ENCODE peak calls at places on chromosomes 2 and 18, in four cellular contexts. E is GM12865, G is cardiac muscle cell, B is fibroblast of pulmonary artery. D is an unnamed sample.

GRCh38 chr2:64749446-64749845 is 95.7 kb upstream of the SERTAD2 start:
- DNase-seq in E (peak; percentile 20), G (no peak), B (no peak), D (no peak)

GRCh38 chr2:170359466-170359865 is 181.5 kb downstream of the MYO3B start:
- DNase-seq in E (no peak), B (no peak), G (no peak), D (no peak)

GRCh38 chr2:39093208-39093898 is 27.5 kb downstream of the SOS1 start:
- DNase-seq in G (no peak), E (peak; percentile 52), B (no peak), D (no peak)

GRCh38 chr2:201915446-201915845 is 109.1 kb downstream of the CDK15 start:
- DNase-seq in E (peak; percentile 42), G (no peak), B (no peak), D (no peak)

GRCh38 chr18:79778291-79778791 is 19.4 kb upstream of the KCNG2 start:
- DNase-seq in G (no peak), B (no peak), E (no peak), D (no peak)

GRCh38 chr2:154720642-154721041 is 22.1 kb downstream of the KCNJ3 start:
- DNase-seq in B (no peak), G (no peak), E (no peak), D (no peak)

GRCh38 chr2:15640291-15640711 is 48.6 kb downstream of the DDX1 start:
- DNase-seq in G (peak; percentile 83), E (no peak), B (peak; percentile 92), D (peak; percentile 82)

GRCh38 chr2:43098539-43098938 is 127.9 kb downstream of the ZFP36L2 start:
- DNase-seq in E (no peak), G (no peak), B (no peak), D (no peak)

GRCh38 chr18:8936646-8937045 is 165.9 kb upstream of the NDUFV2 start:
- DNase-seq in G (no peak), B (no peak), E (no peak), D (no peak)

GRCh38 chr2:45698538-45698937 is 47.1 kb downstream of the PRKCE start:
- DNase-seq in G (no peak), E (no peak), B (no peak), D (no peak)

GRCh38 chr2:120352701-120353590 is 7.0 kb downstream of the INHBB start:
- DNase-seq in E (no peak), B (no peak), G (no peak), D (no peak)

GRCh38 chr18:10131036-10131774 is 217.4 kb downstream of the VAPA start:
- DNase-seq in B (no peak), G (peak; percentile 17), E (no peak), D (no peak)

GRCh38 chr18:13520306-13520705 is 206.1 kb downstream of the FAM210A start:
- DNase-seq in G (no peak), E (no peak), B (no peak), D (no peak)

GRCh38 chr2:211387734-211388133 is 831.3 kb downstream of the CPS1 start:
- DNase-seq in B (no peak), G (no peak), E (no peak), D (no peak)

GRCh38 chr2:61885896-61886603 is 2.4 kb downstream of the CCT4 start:
- DNase-seq in B (no peak), E (no peak), G (no peak), D (no peak)
- H3K4me3 ChIP-seq in B (peak overlapping the region; percentile 68), E (no peak overlapping the region), G (peak overlapping the region; percentile 77), D (no peak overlapping the region)

GRCh38 chr2:241357531-241357930 is 1.4 kb downstream of the FARP2 start:
- DNase-seq in E (peak; percentile 20), B (no peak), G (no peak), D (no peak)
- H3K4me3 ChIP-seq in E (peak overlapping the region; percentile 66), B (peak overlapping the region; percentile 87), G (peak overlapping the region; percentile 49), D (peak overlapping the region; percentile 82)

GRCh38 chr18:76475450-76476203 is 19.4 kb downstream of the ZNF516 start:
- DNase-seq in E (no peak), B (no peak), G (no peak), D (no peak)

GRCh38 chr18:76479351-76480238 is 15.4 kb downstream of the ZNF516 start:
- DNase-seq in G (no peak), B (no peak), E (no peak), D (no peak)

GRCh38 chr18:76474824-76475223 is 20.2 kb downstream of the ZNF516 start:
- DNase-seq in B (no peak), E (peak; percentile 42), G (no peak), D (no peak)

GRCh38 chr18:76480913-76481312 is 14.1 kb downstream of the ZNF516 start:
- DNase-seq in E (no peak), G (no peak), B (no peak), D (no peak)

GRCh38 chr18:76476665-76477561 is 18.1 kb downstream of the ZNF516 start:
- DNase-seq in E (peak; percentile 75), B (peak; percentile 95), G (peak; percentile 94), D (no peak)
- H3K4me3 ChIP-seq in E (peak overlapping the region; percentile 59), B (peak overlapping the region; percentile 53), G (no peak overlapping the region), D (no peak overlapping the region)

DNA sequence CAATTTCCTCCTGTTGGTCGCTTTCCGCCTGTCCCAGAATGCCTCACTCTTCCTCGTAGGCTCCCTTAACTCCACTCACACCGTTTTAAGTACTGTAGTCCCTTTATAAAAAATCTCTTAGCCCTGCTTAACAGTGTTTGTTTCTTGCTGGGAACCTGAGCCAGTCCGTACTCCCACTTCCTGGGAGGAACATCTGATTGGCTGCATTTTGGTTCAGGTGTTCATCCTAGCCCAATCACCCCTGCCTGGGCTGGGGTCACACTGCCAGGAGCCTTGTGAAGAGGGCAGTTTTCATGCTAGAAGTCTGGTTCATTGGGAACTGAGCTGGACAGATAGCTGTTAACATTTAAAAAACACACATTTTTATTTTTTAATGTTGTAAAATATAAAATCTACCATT is 25.6 kb upstream of the TOGARAM2 start:
- DNase-seq in G (no peak), E (no peak), B (no peak), D (no peak)
- H3K4me3 ChIP-seq in G (no peak overlapping the region), E (no peak overlapping the region), B (no peak overlapping the region), D (no peak overlapping the region)

GRCh38 chr2:58540680-58541079 is 299.6 kb upstream of the FANCL start:
- DNase-seq in B (no peak), G (no peak), E (no peak), D (no peak)
- H3K4me3 ChIP-seq in B (no peak overlapping the region), G (no peak overlapping the region), E (no peak overlapping the region), D (no peak overlapping the region)